ENCODE peak calls at places on chromosomes 11 and 22, in five cellular contexts. V, C, G, Z and R are unnamed samples.

GRCh38 chr22:41237707-41238569 is 2.8 kb downstream of the CHADL start:
- DNase-seq in V (peak; percentile 80), C (peak; percentile 67), G (peak; percentile 31), Z (peak; percentile 61), R (peak; percentile 42)

GRCh38 chr11:125496465-125496817 is 376 bp upstream of the FEZ1 start:
- DNase-seq in V (no peak), C (no peak), G (no peak), Z (no peak), R (no peak)

GRCh38 chr22:36862251-36863242 is 1.7 kb downstream of the NCF4 start:
- DNase-seq in V (no peak), C (no peak), G (no peak), Z (no peak), R (no peak)

GRCh38 chr11:106840146-106840545 is 178.1 kb downstream of the GUCY1A2 start:
- DNase-seq in V (no peak), C (no peak), G (no peak), Z (no peak), R (no peak)

GRCh38 chr22:26892401-26893033 is 235.1 kb downstream of the MIAT start:
- DNase-seq in V (peak; percentile 42), C (peak; percentile 41), G (peak; percentile 12), Z (no peak), R (no peak)

GRCh38 chr11:86990520-86990919 is 35.3 kb upstream of the FZD4 start:
- DNase-seq in V (no peak), C (peak; percentile 83), G (no peak), Z (no peak), R (peak; percentile 46)

GRCh38 chr11:11521306-11522002 is 100.4 kb downstream of the GALNT18 start:
- DNase-seq in V (no peak), C (no peak), G (no peak), Z (no peak), R (no peak)

GRCh38 chr11:120172054-120172881 is 34.4 kb upstream of the TRIM29 start:
- DNase-seq in V (peak; percentile 79), C (peak; percentile 52), G (peak; percentile 39), Z (peak; percentile 88), R (peak; percentile 68)

GRCh38 chr11:13760115-13760514 is 91.6 kb downstream of the FAR1 start:
- DNase-seq in V (no peak), C (peak; percentile 36), G (no peak), Z (no peak), R (no peak)

GRCh38 chr11:72626637-72626936 is 47.6 kb downstream of the PDE2A start:
- DNase-seq in V (no peak), C (no peak), G (no peak), Z (no peak), R (no peak)

GRCh38 chr11:118359295-118359958 is at the start of gene UBE4A:
- DNase-seq in V (peak; percentile 98), C (peak; percentile 83), G (peak; percentile 84), Z (peak; percentile 82), R (peak; percentile 81)

GRCh38 chr22:23192133-23192532 is 11.8 kb downstream of the BCR start:
- DNase-seq in V (no peak), C (no peak), G (no peak), Z (no peak), R (peak; percentile 77)
- H3K4me1 ChIP-seq in V (peaks cover 23% of the 10 kb centered on the region), C (peaks cover 7% of the 10 kb centered on the region), G (peaks cover 19% of the 10 kb centered on the region), Z (peaks cover 23% of the 10 kb centered on the region), R (peaks cover 30% of the 10 kb centered on the region)

DNA sequence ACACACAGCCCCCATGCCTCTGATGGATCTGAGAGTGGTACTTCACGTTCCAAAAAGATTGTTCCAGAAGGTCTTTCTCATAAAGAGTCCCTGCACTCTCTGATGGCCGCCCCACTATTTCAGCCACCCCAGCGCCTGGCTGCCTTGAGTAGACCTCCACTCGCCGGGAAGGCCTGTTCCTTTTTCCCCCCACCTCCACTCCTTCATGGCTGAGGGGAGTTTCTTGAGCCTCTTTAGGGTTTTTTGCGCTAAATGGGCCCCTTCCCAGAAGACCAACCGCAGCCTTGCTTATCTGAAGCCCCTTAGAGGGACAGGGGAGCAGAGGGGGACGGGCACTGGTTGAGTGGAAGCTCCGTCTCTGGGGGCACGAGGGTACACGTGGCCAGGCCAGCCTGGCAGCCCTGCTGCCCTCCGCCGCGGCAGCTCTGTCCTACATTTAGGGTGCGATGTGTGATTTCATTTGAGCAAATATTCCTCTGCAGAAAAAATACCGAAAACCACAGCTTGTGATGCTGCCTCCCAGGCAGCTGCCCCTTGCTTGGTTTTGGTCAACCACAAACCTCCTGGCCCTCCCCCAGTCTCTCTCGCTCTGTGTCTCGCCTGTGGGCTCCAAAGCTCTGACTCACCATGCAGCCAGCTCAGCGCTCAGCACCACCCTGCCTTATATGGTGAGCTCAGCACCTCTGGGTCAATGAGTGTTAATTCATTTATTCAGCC is 88.7 kb downstream of the TP53I11 start:
- DNase-seq in V (no peak), C (peak; percentile 97), G (peak; percentile 79), Z (no peak), R (peak; percentile 78)
- H3K4me2 ChIP-seq in V (peak overlapping the region; percentile 9), C (peak overlapping the region; percentile 75), G (no peak overlapping the region), Z (peak overlapping the region; percentile 81), R (peak overlapping the region; percentile 71)

GRCh38 chr22:29337631-29338284 is 22.3 kb upstream of the RASL10A start:
- DNase-seq in V (no peak), C (no peak), G (no peak), Z (no peak), R (no peak)
- H3K4me1 ChIP-seq in V (no peaks in the 10 kb centered on the region), C (peaks cover 26% of the 10 kb centered on the region), G (no peaks in the 10 kb centered on the region), Z (peaks cover 18% of the 10 kb centered on the region), R (peaks cover 9% of the 10 kb centered on the region)

GRCh38 chr11:48058064-48058463 is 77.7 kb downstream of the PTPRJ start:
- DNase-seq in V (no peak), C (no peak), G (no peak), Z (no peak), R (no peak)

GRCh38 chr11:48052183-48053040 is 72.1 kb downstream of the PTPRJ start:
- DNase-seq in V (peak; percentile 57), C (peak; percentile 39), G (peak; percentile 19), Z (no peak), R (peak; percentile 99)

GRCh38 chr11:48056325-48057183 is 76.2 kb downstream of the PTPRJ start:
- DNase-seq in V (no peak), C (no peak), G (no peak), Z (no peak), R (no peak)

GRCh38 chr11:48055292-48056132 is 75.2 kb downstream of the PTPRJ start:
- DNase-seq in V (no peak), C (peak; percentile 65), G (no peak), Z (no peak), R (peak; percentile 100)

DNA sequence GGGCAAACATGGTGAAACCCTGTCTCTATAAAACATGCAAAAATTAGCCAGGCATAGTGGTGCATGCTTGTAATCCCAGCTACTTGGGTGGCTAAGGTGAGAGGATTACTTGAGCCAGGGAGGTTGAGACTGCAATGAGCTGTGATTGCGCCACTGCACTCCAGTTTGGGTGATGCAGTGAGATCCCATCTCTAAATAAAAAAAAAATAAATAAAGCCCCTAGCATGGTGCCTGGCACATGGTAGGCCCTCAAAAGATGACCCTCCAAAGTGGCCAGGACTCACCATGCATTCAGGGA is 74.6 kb downstream of the PTPRJ start:
- DNase-seq in V (no peak), C (no peak), G (no peak), Z (no peak), R (peak; percentile 51)
- H3K4me2 ChIP-seq in V (no peak overlapping the region), C (no peak overlapping the region), G (no peak overlapping the region), Z (no peak overlapping the region), R (peak overlapping the region; percentile 80)